ENCODE peak calls at places on chromosomes 13 and 19, in seven cellular contexts. I is GM23248, E is heart right ventricle, S is psoas muscle, D is PC-3, M is tibial artery, W is IMR-90. Y is an unnamed sample.

GRCh38 chr19:34733826-34734600 is at the start of gene ZNF181:
- DNase-seq in I (peak; percentile 97), E (peak; percentile 86), S (peak; percentile 94), D (peak; percentile 79), M (peak; percentile 93), W (peak; percentile 86), Y (peak; percentile 66)

GRCh38 chr19:7868671-7869452 is 5.3 kb downstream of the PRR36 start:
- DNase-seq in I (peak; percentile 72), E (peak; percentile 69), S (peak; percentile 80), D (peak; percentile 95), M (peak; percentile 79), W (peak; percentile 44), Y (no peak)

GRCh38 chr13:100423375-100423774 is 165.2 kb downstream of the GGACT start:
- DNase-seq in I (peak; percentile 29), E (no peak), S (no peak), D (no peak), M (no peak), W (peak; percentile 56), Y (no peak)

GRCh38 chr13:98827449-98827848 is 75.0 kb upstream of the SLC15A1 start:
- DNase-seq in I (no peak), E (no peak), S (no peak), D (no peak), M (no peak), W (no peak), Y (no peak)

GRCh38 chr19:19232231-19232630 is 20.5 kb downstream of the NCAN start:
- DNase-seq in I (no peak), E (no peak), S (no peak), D (no peak), M (no peak), W (no peak), Y (no peak)

GRCh38 chr19:28472111-28472510 is 740.8 kb downstream of the UQCRFS1 start:
- DNase-seq in I (peak; percentile 57), E (no peak), S (no peak), D (no peak), M (no peak), W (no peak), Y (no peak)

GRCh38 chr19:4534836-4535658 is at the start of gene PLIN5:
- DNase-seq in I (peak; percentile 40), E (peak; percentile 83), S (peak; percentile 95), D (peak; percentile 83), M (no peak), W (peak; percentile 26), Y (no peak)

GRCh38 chr13:79589605-79590511 is 108.9 kb downstream of the NDFIP2 start:
- DNase-seq in I (peak; percentile 19), E (no peak), S (no peak), D (peak; percentile 38), M (no peak), W (no peak), Y (no peak)

GRCh38 chr19:45976180-45976579 is 2.5 kb upstream of the NOVA2 start:
- DNase-seq in I (peak; percentile 30), E (no peak), S (no peak), D (no peak), M (no peak), W (no peak), Y (no peak)

GRCh38 chr13:113112893-113113845 is 7.6 kb downstream of the F7 start:
- DNase-seq in I (no peak), E (no peak), S (no peak), D (no peak), M (peak; percentile 35), W (no peak), Y (no peak)

GRCh38 chr13:79749556-79749955 is 268.6 kb downstream of the NDFIP2 start:
- DNase-seq in I (no peak), E (no peak), S (no peak), D (no peak), M (no peak), W (no peak), Y (no peak)

GRCh38 chr13:39765801-39766463 is 110.5 kb downstream of the COG6 start:
- DNase-seq in I (peak; percentile 25), E (peak; percentile 34), S (peak; percentile 54), D (peak; percentile 40), M (no peak), W (no peak), Y (no peak)

GRCh38 chr19:5028229-5028886 is 59.4 kb downstream of the KDM4B start:
- DNase-seq in I (no peak), E (no peak), S (no peak), D (no peak), M (no peak), W (no peak), Y (no peak)

GRCh38 chr13:33126909-33127607 is 110.8 kb downstream of the KL start:
- DNase-seq in I (peak; percentile 34), E (peak; percentile 64), S (peak; percentile 76), D (no peak), M (no peak), W (peak; percentile 65), Y (no peak)

GRCh38 chr13:39612023-39612637 is 9.1 kb upstream of the LHFPL6 start:
- DNase-seq in I (peak; percentile 74), E (no peak), S (no peak), D (peak; percentile 78), M (no peak), W (peak; percentile 78), Y (peak; percentile 47)

GRCh38 chr13:81760316-81760715 is 1419.4 kb upstream of the SPRY2 start:
- DNase-seq in I (no peak), E (no peak), S (no peak), D (peak; percentile 35), M (no peak), W (no peak), Y (no peak)

GRCh38 chr19:41987141-41987860 is 6.7 kb downstream of the ATP1A3 start:
- DNase-seq in I (no peak), E (no peak), S (no peak), D (no peak), M (no peak), W (no peak), Y (no peak)

GRCh38 chr19:29665215-29665825 is at the start of gene PLEKHF1:
- DNase-seq in I (peak; percentile 93), E (peak; percentile 94), S (peak; percentile 97), D (peak; percentile 77), M (peak; percentile 95), W (peak; percentile 59), Y (peak; percentile 38)

GRCh38 chr19:41373993-41374392 is 2.3 kb upstream of the TMEM91 start:
- DNase-seq in I (peak; percentile 85), E (peak; percentile 89), S (peak; percentile 90), D (no peak), M (peak; percentile 90), W (peak; percentile 92), Y (peak; percentile 55)

GRCh38 chr19:4908311-4908710 is 990 bp upstream of the UHRF1 start:
- DNase-seq in I (no peak), E (no peak), S (no peak), D (no peak), M (no peak), W (no peak), Y (no peak)

GRCh38 chr13:29743229-29743786 is 107.1 kb downstream of the UBL3 start:
- DNase-seq in I (peak; percentile 77), E (peak; percentile 22), S (peak; percentile 80), D (no peak), M (peak; percentile 69), W (peak; percentile 79), Y (no peak)

GRCh38 chr13:72726721-72727416 is 560 bp downstream of the MZT1 start:
- DNase-seq in I (peak; percentile 66), E (peak; percentile 49), S (peak; percentile 69), D (peak; percentile 6), M (peak; percentile 70), W (no peak), Y (peak; percentile 4)

GRCh38 chr13:85287528-85287927 is 511.7 kb downstream of the SLITRK6 start:
- DNase-seq in I (no peak), E (no peak), S (no peak), D (no peak), M (no peak), W (no peak), Y (no peak)
- H3K27me3 ChIP-seq in I (no peaks in the 10 kb centered on the region), E (no peaks in the 10 kb centered on the region), S (no peaks in the 10 kb centered on the region), D (no peaks in the 10 kb centered on the region), M (no peaks in the 10 kb centered on the region), W (no peaks in the 10 kb centered on the region), Y (no peaks in the 10 kb centered on the region)

DNA sequence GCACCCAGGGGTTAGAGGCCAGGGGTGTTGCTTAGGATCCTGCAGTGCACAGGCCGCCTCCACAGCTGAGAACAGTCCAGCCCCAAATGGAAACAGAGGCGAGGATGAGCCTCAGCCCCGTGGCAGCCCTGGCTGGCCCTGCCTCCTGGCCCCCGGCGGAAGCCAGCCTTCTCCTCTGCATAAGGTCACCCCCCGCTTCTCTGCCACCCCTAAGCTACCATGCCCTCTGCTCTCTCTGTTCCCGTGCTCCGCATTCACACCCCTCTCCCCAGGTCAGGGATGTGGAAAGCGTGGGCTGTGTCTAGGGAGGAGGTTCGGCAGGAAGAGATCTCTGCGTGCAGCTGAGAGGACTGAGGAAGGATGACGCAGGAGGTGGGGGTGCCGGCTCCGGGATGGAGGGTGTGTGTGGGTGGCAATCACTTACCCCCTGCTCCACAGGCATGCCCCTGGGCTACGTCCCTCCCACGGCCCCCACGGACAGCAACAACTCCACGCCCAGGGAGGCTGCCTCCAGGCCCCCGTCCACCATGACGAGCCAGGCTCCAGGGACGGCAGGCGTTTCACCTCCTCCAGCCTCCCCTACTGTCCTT is 6.0 kb downstream of the SSC5D start:
- DNase-seq in I (no peak), E (peak; percentile 68), S (peak; percentile 78), D (no peak), M (no peak), W (peak; percentile 75), Y (no peak)
- H3K4me1 ChIP-seq in I (peaks cover 10% of the 10 kb centered on the region), E (peaks cover 10% of the 10 kb centered on the region), S (no peaks in the 10 kb centered on the region), D (no peaks in the 10 kb centered on the region), M (no peaks in the 10 kb centered on the region), W (peaks cover 16% of the 10 kb centered on the region), Y (no peaks in the 10 kb centered on the region)

GRCh38 chr13:94813920-94814500 is 101.7 kb upstream of the SOX21 start:
- DNase-seq in I (no peak), E (no peak), S (no peak), D (no peak), M (no peak), W (no peak), Y (no peak)
- H3K27me3 ChIP-seq in I (no peaks in the 10 kb centered on the region), E (no peaks in the 10 kb centered on the region), S (no peaks in the 10 kb centered on the region), D (no peaks in the 10 kb centered on the region), M (no peaks in the 10 kb centered on the region), W (no peaks in the 10 kb centered on the region), Y (no peaks in the 10 kb centered on the region)

GRCh38 chr19:3386447-3387234 is 20.3 kb downstream of the NFIC start:
- DNase-seq in I (no peak), E (peak; percentile 66), S (peak; percentile 68), D (no peak), M (no peak), W (no peak), Y (no peak)

GRCh38 chr19:3387645-3388589 is 21.5 kb downstream of the NFIC start:
- DNase-seq in I (peak; percentile 74), E (peak; percentile 88), S (peak; percentile 96), D (no peak), M (peak; percentile 97), W (peak; percentile 39), Y (no peak)

GRCh38 chr19:3392480-3392879 is 26.1 kb downstream of the NFIC start:
- DNase-seq in I (no peak), E (no peak), S (peak; percentile 57), D (no peak), M (no peak), W (no peak), Y (no peak)

GRCh38 chr19:3389876-3390361 is 23.5 kb downstream of the NFIC start:
- DNase-seq in I (peak; percentile 48), E (no peak), S (peak; percentile 82), D (no peak), M (no peak), W (peak; percentile 39), Y (no peak)

DNA sequence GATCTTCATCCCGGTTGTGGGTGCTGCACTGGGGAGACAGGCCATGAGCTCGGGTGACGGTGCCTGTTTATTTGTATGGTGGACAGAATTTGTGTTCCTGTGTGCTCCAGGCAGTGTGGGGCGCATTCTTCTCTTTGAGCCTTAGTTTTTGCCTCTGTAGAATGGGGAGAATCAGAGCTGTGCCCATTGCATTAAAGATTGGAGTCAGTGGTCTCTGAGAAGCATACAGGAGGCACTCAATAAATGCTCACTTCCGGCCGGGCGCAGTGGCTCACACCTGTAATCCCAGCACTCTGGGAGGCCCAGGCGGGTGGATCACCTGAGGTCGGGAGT is 23.0 kb downstream of the NFIC start:
- DNase-seq in I (no peak), E (no peak), S (no peak), D (no peak), M (no peak), W (no peak), Y (no peak)
- H3K4me1 ChIP-seq in I (peaks cover 27% of the 10 kb centered on the region), E (peaks cover 61% of the 10 kb centered on the region), S (peaks cover 72% of the 10 kb centered on the region), D (no peaks in the 10 kb centered on the region), M (peaks cover 65% of the 10 kb centered on the region), W (peaks cover 38% of the 10 kb centered on the region), Y (peaks cover 61% of the 10 kb centered on the region)

Y was measured in thoracic aorta.